ENCODE peak calls at places on chromosomes 7 and 10, in six cellular contexts. One of them, this sample, is unnamed.

GRCh38 chr10:80382989-80383388 is 25.4 kb upstream of the PRXL2A start:
- DNase-seq in RWPE1: peak; percentile 71
- DNase-seq in right atrium auricular region: no peak
- DNase-seq in AG09319: no peak
- DNase-seq in glutamatergic neuron: peak; percentile 38
- DNase-seq in SK-N-SH: peak; percentile 68
- DNase-seq in this sample: no peak

GRCh38 chr10:131748191-131748590 is 152.6 kb upstream of the PPP2R2D start:
- DNase-seq in glutamatergic neuron: no peak
- DNase-seq in right atrium auricular region: no peak
- DNase-seq in RWPE1: no peak
- DNase-seq in AG09319: no peak
- DNase-seq in SK-N-SH: no peak
- DNase-seq in this sample: no peak

GRCh38 chr10:6083523-6084475 is 5.0 kb upstream of the RBM17 start:
- DNase-seq in glutamatergic neuron: no peak
- DNase-seq in SK-N-SH: no peak
- DNase-seq in right atrium auricular region: no peak
- DNase-seq in AG09319: no peak
- DNase-seq in RWPE1: no peak
- DNase-seq in this sample: no peak

GRCh38 chr10:13831711-13832110 is 244.9 kb downstream of the PRPF18 start:
- DNase-seq in right atrium auricular region: no peak
- DNase-seq in RWPE1: no peak
- DNase-seq in glutamatergic neuron: no peak
- DNase-seq in SK-N-SH: no peak
- DNase-seq in AG09319: no peak
- DNase-seq in this sample: no peak

GRCh38 chr10:69087600-69088470 is at the start of gene SRGN:
- DNase-seq in right atrium auricular region: peak; percentile 95
- DNase-seq in RWPE1: no peak
- DNase-seq in SK-N-SH: no peak
- DNase-seq in glutamatergic neuron: no peak
- DNase-seq in AG09319: peak; percentile 35
- DNase-seq in this sample: peak; percentile 89

GRCh38 chr10:103800789-103801540 is 54.4 kb downstream of the SH3PXD2A start:
- DNase-seq in right atrium auricular region: no peak
- DNase-seq in glutamatergic neuron: no peak
- DNase-seq in SK-N-SH: no peak
- DNase-seq in AG09319: no peak
- DNase-seq in RWPE1: no peak
- DNase-seq in this sample: no peak

GRCh38 chr7:52197234-52197633 is 838.2 kb upstream of the POM121L12 start:
- DNase-seq in SK-N-SH: no peak
- DNase-seq in AG09319: no peak
- DNase-seq in glutamatergic neuron: no peak
- DNase-seq in right atrium auricular region: no peak
- DNase-seq in RWPE1: no peak
- DNase-seq in this sample: no peak

GRCh38 chr10:118970770-118971169 is 58.7 kb upstream of the NANOS1 start:
- DNase-seq in RWPE1: no peak
- DNase-seq in AG09319: no peak
- DNase-seq in SK-N-SH: no peak
- DNase-seq in glutamatergic neuron: no peak
- DNase-seq in right atrium auricular region: no peak
- DNase-seq in this sample: no peak

GRCh38 chr7:27149817-27150567 is 2.4 kb downstream of the HOXA3 start:
- DNase-seq in RWPE1: no peak
- DNase-seq in glutamatergic neuron: no peak
- DNase-seq in right atrium auricular region: no peak
- DNase-seq in AG09319: no peak
- DNase-seq in SK-N-SH: no peak
- DNase-seq in this sample: peak; percentile 46

GRCh38 chr10:22537810-22538209 is 176.6 kb downstream of the PIP4K2A start:
- DNase-seq in AG09319: no peak
- DNase-seq in glutamatergic neuron: no peak
- DNase-seq in SK-N-SH: no peak
- DNase-seq in RWPE1: no peak
- DNase-seq in right atrium auricular region: no peak
- DNase-seq in this sample: no peak

GRCh38 chr10:109968954-109969644 is 38.7 kb upstream of the ADD3 start:
- DNase-seq in RWPE1: no peak
- DNase-seq in glutamatergic neuron: no peak
- DNase-seq in right atrium auricular region: no peak
- DNase-seq in SK-N-SH: no peak
- DNase-seq in AG09319: no peak
- DNase-seq in this sample: no peak

GRCh38 chr7:129150199-129150996 is 5.9 kb downstream of the TSPAN33 start:
- DNase-seq in AG09319: no peak
- DNase-seq in right atrium auricular region: no peak
- DNase-seq in SK-N-SH: no peak
- DNase-seq in RWPE1: no peak
- DNase-seq in glutamatergic neuron: peak; percentile 49
- DNase-seq in this sample: no peak

GRCh38 chr7:28008171-28008570 is 172.4 kb downstream of the JAZF1 start:
- DNase-seq in RWPE1: no peak
- DNase-seq in AG09319: no peak
- DNase-seq in glutamatergic neuron: no peak
- DNase-seq in right atrium auricular region: no peak
- DNase-seq in SK-N-SH: no peak
- DNase-seq in this sample: no peak

GRCh38 chr7:73920406-73921134 is 59.6 kb downstream of the TMEM270 start:
- DNase-seq in AG09319: no peak
- DNase-seq in right atrium auricular region: no peak
- DNase-seq in glutamatergic neuron: no peak
- DNase-seq in SK-N-SH: peak; percentile 94
- DNase-seq in RWPE1: no peak
- DNase-seq in this sample: no peak

GRCh38 chr7:13988011-13988410 is 1.5 kb downstream of the ETV1 start:
- DNase-seq in RWPE1: no peak
- DNase-seq in SK-N-SH: no peak
- DNase-seq in glutamatergic neuron: no peak
- DNase-seq in right atrium auricular region: no peak
- DNase-seq in AG09319: no peak
- DNase-seq in this sample: no peak

GRCh38 chr7:123682690-123683089 is 27.0 kb downstream of the LMOD2 start:
- DNase-seq in AG09319: peak; percentile 38
- DNase-seq in SK-N-SH: no peak
- DNase-seq in RWPE1: peak; percentile 30
- DNase-seq in right atrium auricular region: no peak
- DNase-seq in glutamatergic neuron: no peak
- DNase-seq in this sample: no peak
- TF ChIP-seq CTCF in AG09319: peak; percentile 55
- TF ChIP-seq CTCF in SK-N-SH: peak; percentile 82
- TF ChIP-seq CTCF in RWPE1: peak; percentile 67
- TF ChIP-seq CTCF in right atrium auricular region: peak; percentile 28
- TF ChIP-seq CTCF in glutamatergic neuron: peak; percentile 66
- TF ChIP-seq CTCF in this sample: peak; percentile 62

GRCh38 chr7:134905375-134905774 is 80.9 kb upstream of the AGBL3 start:
- DNase-seq in SK-N-SH: no peak
- DNase-seq in RWPE1: no peak
- DNase-seq in glutamatergic neuron: no peak
- DNase-seq in AG09319: peak; percentile 81
- DNase-seq in right atrium auricular region: peak; percentile 80
- DNase-seq in this sample: no peak
- TF ChIP-seq CTCF in SK-N-SH: peak; percentile 48
- TF ChIP-seq CTCF in RWPE1: no peak
- TF ChIP-seq CTCF in glutamatergic neuron: no peak
- TF ChIP-seq CTCF in AG09319: peak; percentile 52
- TF ChIP-seq CTCF in right atrium auricular region: no peak
- TF ChIP-seq CTCF in this sample: no peak

DNA sequence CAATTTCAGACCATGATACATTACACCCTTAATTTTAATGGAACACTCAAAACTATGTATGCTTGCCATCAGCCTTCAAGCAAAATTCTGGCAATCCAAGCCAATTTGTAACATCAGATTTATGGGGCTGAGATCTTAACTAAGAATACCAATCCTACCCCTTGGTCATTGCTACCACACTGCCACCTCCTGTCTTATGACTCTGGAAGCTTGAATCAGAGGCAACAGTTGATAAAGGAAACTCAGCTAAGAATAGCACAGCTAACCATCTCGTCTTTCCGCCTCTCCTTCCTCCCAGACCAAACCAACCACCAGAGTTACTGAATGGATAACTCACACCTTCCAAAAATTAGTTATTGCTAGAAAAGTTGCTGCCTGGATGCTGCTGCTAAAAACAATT is 7.4 kb downstream of the IGF2BP3 start:
- DNase-seq in RWPE1: no peak
- DNase-seq in glutamatergic neuron: no peak
- DNase-seq in right atrium auricular region: no peak
- DNase-seq in AG09319: no peak
- DNase-seq in SK-N-SH: peak; percentile 48
- DNase-seq in this sample: no peak
- TF ChIP-seq CTCF in RWPE1: no peak
- TF ChIP-seq CTCF in glutamatergic neuron: no peak
- TF ChIP-seq CTCF in right atrium auricular region: no peak
- TF ChIP-seq CTCF in AG09319: peak; percentile 57
- TF ChIP-seq CTCF in SK-N-SH: peak; percentile 65
- TF ChIP-seq CTCF in this sample: no peak

GRCh38 chr10:122986340-122986739 is 6.1 kb downstream of the PSTK start:
- DNase-seq in right atrium auricular region: no peak
- DNase-seq in SK-N-SH: no peak
- DNase-seq in glutamatergic neuron: no peak
- DNase-seq in RWPE1: no peak
- DNase-seq in AG09319: no peak
- DNase-seq in this sample: no peak

GRCh38 chr10:122984708-122985107 is 4.5 kb downstream of the PSTK start:
- DNase-seq in right atrium auricular region: no peak
- DNase-seq in SK-N-SH: no peak
- DNase-seq in RWPE1: no peak
- DNase-seq in AG09319: no peak
- DNase-seq in glutamatergic neuron: no peak
- DNase-seq in this sample: no peak

GRCh38 chr10:122983898-122984297 is 3.7 kb downstream of the PSTK start:
- DNase-seq in AG09319: no peak
- DNase-seq in right atrium auricular region: no peak
- DNase-seq in RWPE1: no peak
- DNase-seq in glutamatergic neuron: no peak
- DNase-seq in SK-N-SH: no peak
- DNase-seq in this sample: no peak

GRCh38 chr10:122980209-122981065 is at the start of gene PSTK:
- DNase-seq in SK-N-SH: peak; percentile 97
- DNase-seq in RWPE1: peak; percentile 96
- DNase-seq in right atrium auricular region: peak; percentile 87
- DNase-seq in glutamatergic neuron: peak; percentile 89
- DNase-seq in AG09319: peak; percentile 75
- DNase-seq in this sample: peak; percentile 92

DNA sequence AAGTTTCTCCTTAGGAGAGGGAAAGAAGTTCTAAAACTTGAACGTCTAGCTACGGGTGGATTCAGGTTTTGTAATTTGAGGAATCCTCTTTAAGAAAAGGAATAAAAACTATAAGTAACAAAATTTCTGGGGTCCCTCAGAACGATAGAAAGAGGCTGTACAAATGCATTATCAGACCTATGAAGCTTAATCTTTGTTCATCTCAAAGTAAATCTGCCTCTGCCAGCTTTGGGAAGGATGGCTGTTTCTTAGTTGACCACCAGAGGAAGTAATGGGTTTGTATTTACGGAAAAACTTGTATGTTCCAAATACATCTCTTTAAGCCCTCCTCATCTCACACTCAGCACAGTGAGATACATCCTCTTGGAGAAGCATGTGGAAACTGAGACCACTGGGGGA is 864 bp downstream of the PSTK start:
- DNase-seq in SK-N-SH: peak; percentile 65
- DNase-seq in RWPE1: peak; percentile 43
- DNase-seq in glutamatergic neuron: no peak
- DNase-seq in right atrium auricular region: no peak
- DNase-seq in AG09319: peak; percentile 12
- DNase-seq in this sample: no peak
- TF ChIP-seq CTCF in SK-N-SH: peak; percentile 61
- TF ChIP-seq CTCF in RWPE1: peak; percentile 45
- TF ChIP-seq CTCF in glutamatergic neuron: peak; percentile 11
- TF ChIP-seq CTCF in right atrium auricular region: no peak
- TF ChIP-seq CTCF in AG09319: peak; percentile 57
- TF ChIP-seq CTCF in this sample: no peak

GRCh38 chr7:78226059-78226658 is 427.6 kb downstream of the PHTF2 start:
- DNase-seq in SK-N-SH: peak; percentile 66
- DNase-seq in RWPE1: no peak
- DNase-seq in AG09319: peak; percentile 22
- DNase-seq in glutamatergic neuron: peak; percentile 77
- DNase-seq in right atrium auricular region: no peak
- DNase-seq in this sample: no peak
- TF ChIP-seq CTCF in SK-N-SH: peak; percentile 87
- TF ChIP-seq CTCF in RWPE1: peak; percentile 40
- TF ChIP-seq CTCF in AG09319: peak; percentile 54
- TF ChIP-seq CTCF in glutamatergic neuron: peak; percentile 79
- TF ChIP-seq CTCF in right atrium auricular region: no peak
- TF ChIP-seq CTCF in this sample: no peak

GRCh38 chr7:154693646-154694045 is 309.3 kb downstream of the PAXIP1 start:
- DNase-seq in RWPE1: no peak
- DNase-seq in AG09319: no peak
- DNase-seq in right atrium auricular region: no peak
- DNase-seq in glutamatergic neuron: no peak
- DNase-seq in SK-N-SH: no peak
- DNase-seq in this sample: no peak

GRCh38 chr7:154696556-154696955 is 306.4 kb downstream of the PAXIP1 start:
- DNase-seq in AG09319: no peak
- DNase-seq in glutamatergic neuron: no peak
- DNase-seq in RWPE1: no peak
- DNase-seq in right atrium auricular region: no peak
- DNase-seq in SK-N-SH: no peak
- DNase-seq in this sample: no peak

GRCh38 chr7:154695836-154696235 is 307.1 kb downstream of the PAXIP1 start:
- DNase-seq in glutamatergic neuron: no peak
- DNase-seq in AG09319: no peak
- DNase-seq in RWPE1: no peak
- DNase-seq in right atrium auricular region: no peak
- DNase-seq in SK-N-SH: no peak
- DNase-seq in this sample: no peak

GRCh38 chr7:154699421-154699820 is 303.5 kb downstream of the PAXIP1 start:
- DNase-seq in right atrium auricular region: no peak
- DNase-seq in AG09319: no peak
- DNase-seq in RWPE1: no peak
- DNase-seq in SK-N-SH: no peak
- DNase-seq in glutamatergic neuron: no peak
- DNase-seq in this sample: no peak

DNA sequence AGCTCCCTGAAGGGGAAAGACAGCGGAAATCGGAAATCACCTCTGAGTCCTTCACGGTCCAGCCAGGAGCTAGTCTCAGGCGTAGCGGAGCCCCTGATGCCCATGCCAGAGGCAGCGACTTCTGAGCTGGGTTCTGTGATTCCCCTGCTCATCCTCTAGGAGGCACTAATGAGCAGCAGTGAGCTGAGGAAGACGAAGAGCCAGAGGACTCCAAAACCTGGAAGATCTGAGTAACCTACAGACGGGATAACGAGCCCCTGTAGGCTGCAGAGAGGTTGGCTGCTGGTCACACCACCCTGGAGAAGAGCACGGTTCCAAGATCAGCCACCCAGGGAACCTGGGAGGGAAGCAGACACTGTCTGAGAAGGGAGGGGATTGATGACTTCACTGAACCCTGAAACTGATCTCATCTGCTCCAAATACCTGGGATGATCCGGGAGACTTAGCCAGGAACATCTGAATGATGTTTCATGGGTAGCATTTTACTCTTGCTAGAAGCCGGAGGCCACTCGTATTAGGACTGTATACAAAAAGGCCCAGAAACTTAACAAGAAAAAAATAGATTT is 304.1 kb downstream of the PAXIP1 start:
- DNase-seq in right atrium auricular region: no peak
- DNase-seq in glutamatergic neuron: no peak
- DNase-seq in AG09319: no peak
- DNase-seq in RWPE1: no peak
- DNase-seq in SK-N-SH: peak; percentile 45
- DNase-seq in this sample: no peak
- TF ChIP-seq CTCF in right atrium auricular region: no peak
- TF ChIP-seq CTCF in glutamatergic neuron: no peak
- TF ChIP-seq CTCF in AG09319: no peak
- TF ChIP-seq CTCF in RWPE1: no peak
- TF ChIP-seq CTCF in SK-N-SH: peak; percentile 20
- TF ChIP-seq CTCF in this sample: no peak

GRCh38 chr7:158782638-158783490 is 46.4 kb downstream of the ESYT2 start:
- DNase-seq in right atrium auricular region: peak; percentile 76
- DNase-seq in SK-N-SH: no peak
- DNase-seq in AG09319: no peak
- DNase-seq in glutamatergic neuron: no peak
- DNase-seq in RWPE1: peak; percentile 21
- DNase-seq in this sample: no peak
- TF ChIP-seq CTCF in right atrium auricular region: peak; percentile 30
- TF ChIP-seq CTCF in SK-N-SH: peak; percentile 50
- TF ChIP-seq CTCF in AG09319: peak; percentile 35
- TF ChIP-seq CTCF in glutamatergic neuron: no peak
- TF ChIP-seq CTCF in RWPE1: no peak
- TF ChIP-seq CTCF in this sample: peak; percentile 51